ENCODE peak calls at places on chromosome 14, in eight cellular contexts. L, E, Z, P, F, D, J and S are unnamed samples.

GRCh38 chr14:96181188-96181762 is 23.4 kb upstream of the BDKRB2 start:
- DNase-seq in L (no peak), E (no peak), Z (no peak), P (no peak), F (no peak), D (no peak), J (no peak), S (no peak)

GRCh38 chr14:32074887-32075572 is 2.1 kb upstream of the ARHGAP5 start:
- DNase-seq in L (no peak), E (no peak), Z (no peak), P (no peak), F (no peak), D (no peak), J (no peak), S (no peak)

GRCh38 chr14:73741386-73741875 is 27.2 kb upstream of the PNMA1 start:
- DNase-seq in L (peak; percentile 70), E (no peak), Z (no peak), P (peak; percentile 81), F (no peak), D (peak; percentile 63), J (peak; percentile 78), S (peak; percentile 86)

GRCh38 chr14:102209224-102209966 is 69.7 kb downstream of the WDR20 start:
- DNase-seq in L (peak; percentile 34), E (no peak), Z (no peak), P (no peak), F (no peak), D (peak; percentile 33), J (no peak), S (peak; percentile 70)

GRCh38 chr14:20662968-20663731 is 21.2 kb upstream of the RNASE4 start:
- DNase-seq in L (peak; percentile 88), E (peak; percentile 16), Z (no peak), P (peak; percentile 44), F (peak; percentile 76), D (peak; percentile 90), J (peak; percentile 48), S (peak; percentile 69)

GRCh38 chr14:31842905-31843304 is 234.2 kb upstream of the ARHGAP5 start:
- DNase-seq in L (peak; percentile 12), E (no peak), Z (no peak), P (no peak), F (no peak), D (peak; percentile 50), J (no peak), S (no peak)

GRCh38 chr14:20606190-20606901 is 15.2 kb upstream of the RNASE12 start:
- DNase-seq in L (peak; percentile 40), E (no peak), Z (no peak), P (no peak), F (no peak), D (peak; percentile 74), J (peak; percentile 11), S (no peak)

GRCh38 chr14:54660712-54661111 is 93.8 kb downstream of the SAMD4A start:
- DNase-seq in L (no peak), E (no peak), Z (no peak), P (no peak), F (no peak), D (no peak), J (no peak), S (no peak)

GRCh38 chr14:101185081-101185835 is 281.7 kb upstream of the RTL1 start:
- DNase-seq in L (no peak), E (no peak), Z (no peak), P (no peak), F (no peak), D (no peak), J (no peak), S (no peak)

GRCh38 chr14:61562321-61563161 is 132.8 kb upstream of the HIF1A start:
- DNase-seq in L (peak; percentile 100), E (peak; percentile 99), Z (peak; percentile 100), P (no peak), F (no peak), D (peak; percentile 100), J (peak; percentile 99), S (peak; percentile 99)

GRCh38 chr14:54724772-54725325 is 157.9 kb downstream of the SAMD4A start:
- DNase-seq in L (no peak), E (no peak), Z (no peak), P (no peak), F (no peak), D (no peak), J (no peak), S (no peak)

GRCh38 chr14:64764641-64765520 is 60.7 kb downstream of the PLEKHG3 start:
- DNase-seq in L (peak; percentile 65), E (no peak), Z (no peak), P (peak; percentile 77), F (peak; percentile 56), D (peak; percentile 71), J (peak; percentile 76), S (peak; percentile 90)

GRCh38 chr14:80117876-80118275 is 93.4 kb downstream of the DIO2 start:
- DNase-seq in L (no peak), E (no peak), Z (no peak), P (no peak), F (no peak), D (no peak), J (no peak), S (no peak)

GRCh38 chr14:49895480-49895879 is 2.6 kb downstream of the ARF6 start:
- DNase-seq in L (peak; percentile 43), E (no peak), Z (no peak), P (no peak), F (no peak), D (peak; percentile 51), J (no peak), S (no peak)

GRCh38 chr14:102504302-102504950 is 5.2 kb downstream of the ANKRD9 start:
- DNase-seq in L (no peak), E (no peak), Z (no peak), P (peak; percentile 35), F (no peak), D (no peak), J (no peak), S (no peak)

GRCh38 chr14:89921896-89922548 is 32.5 kb downstream of the EFCAB11 start:
- DNase-seq in L (peak; percentile 80), E (peak; percentile 75), Z (no peak), P (no peak), F (no peak), D (peak; percentile 97), J (peak; percentile 89), S (peak; percentile 81)
- H3K4me3 ChIP-seq in L (no peak overlapping the region), E (no peak overlapping the region), Z (no peak overlapping the region), P (no peak overlapping the region), F (no peak overlapping the region), D (no peak overlapping the region), J (no peak overlapping the region), S (no peak overlapping the region)

DNA sequence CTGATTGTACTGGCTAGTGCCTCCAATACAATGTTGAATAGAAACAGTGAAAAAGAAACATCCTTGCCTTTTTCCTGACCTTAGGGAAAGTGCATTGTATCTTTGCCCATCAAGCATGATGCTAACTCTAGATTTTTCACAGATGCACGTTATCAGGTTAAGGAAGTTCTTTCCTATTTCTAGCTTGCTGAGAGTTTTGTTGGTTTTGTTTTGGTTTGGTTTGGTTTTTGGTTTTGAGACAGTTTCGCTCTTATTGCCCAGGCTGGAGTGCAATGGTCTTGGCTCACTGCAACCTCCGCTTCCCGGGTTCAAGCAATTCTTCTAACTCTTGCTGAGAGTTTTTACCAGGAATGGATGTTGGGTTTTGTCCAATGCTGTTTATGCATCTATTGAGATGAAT is 89.0 kb downstream of the BRMS1L start:
- DNase-seq in L (no peak), E (no peak), Z (no peak), P (no peak), F (no peak), D (no peak), J (no peak), S (no peak)
- TF ChIP-seq CTCF in L (no peak), E (no peak), Z (no peak), P (no peak), F (no peak), D (no peak), J (no peak), S (no peak)

GRCh38 chr14:91246051-91246852 is 1.7 kb upstream of the GPR68 start:
- DNase-seq in L (no peak), E (no peak), Z (no peak), P (no peak), F (no peak), D (no peak), J (no peak), S (no peak)
- H3K4me3 ChIP-seq in L (no peak overlapping the region), E (no peak overlapping the region), Z (no peak overlapping the region), P (no peak overlapping the region), F (no peak overlapping the region), D (no peak overlapping the region), J (no peak overlapping the region), S (no peak overlapping the region)

GRCh38 chr14:106508216-106508615 is 981.8 kb downstream of the TMEM121 start:
- DNase-seq in L (no peak), E (no peak), Z (no peak), P (no peak), F (no peak), D (no peak), J (no peak), S (no peak)
- TF ChIP-seq CTCF in L (no peak), E (no peak), Z (no peak), P (no peak), F (no peak), D (no peak), J (no peak), S (no peak)

DNA sequence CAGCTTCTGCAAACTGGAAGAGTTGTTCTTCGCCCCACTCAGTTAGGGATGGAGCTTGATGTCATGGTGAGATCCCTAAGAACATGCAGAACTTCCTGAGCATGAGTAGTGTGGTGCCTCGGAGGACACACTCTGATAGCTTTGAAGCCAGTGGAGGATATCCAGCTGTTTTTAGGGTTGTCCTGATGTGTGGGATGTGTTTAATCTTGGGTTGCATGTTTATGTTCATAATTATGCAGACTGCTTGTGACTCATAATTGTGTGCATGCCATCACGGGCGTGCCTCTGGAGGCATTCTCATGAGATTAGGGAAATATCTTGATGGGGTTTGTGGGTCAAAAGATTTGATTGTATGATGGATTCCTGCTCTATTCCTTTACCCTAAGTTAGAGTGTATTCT is 267.4 kb upstream of the PELI2 start:
- DNase-seq in L (peak; percentile 58), E (no peak), Z (no peak), P (no peak), F (no peak), D (peak; percentile 76), J (no peak), S (peak; percentile 86)
- H3K4me3 ChIP-seq in L (no peak overlapping the region), E (no peak overlapping the region), Z (no peak overlapping the region), P (no peak overlapping the region), F (no peak overlapping the region), D (no peak overlapping the region), J (no peak overlapping the region), S (no peak overlapping the region)

GRCh38 chr14:100038065-100038464 is 27.2 kb upstream of the EVL start:
- DNase-seq in L (no peak), E (no peak), Z (no peak), P (no peak), F (no peak), D (no peak), J (no peak), S (no peak)

GRCh38 chr14:100032749-100033148 is 32.5 kb upstream of the EVL start:
- DNase-seq in L (no peak), E (no peak), Z (no peak), P (no peak), F (no peak), D (no peak), J (no peak), S (no peak)

GRCh38 chr14:100037351-100037750 is 27.9 kb upstream of the EVL start:
- DNase-seq in L (peak; percentile 75), E (no peak), Z (no peak), P (no peak), F (no peak), D (peak; percentile 71), J (no peak), S (peak; percentile 86)

GRCh38 chr14:100033347-100034052 is 31.7 kb upstream of the EVL start:
- DNase-seq in L (peak; percentile 71), E (no peak), Z (no peak), P (no peak), F (no peak), D (peak; percentile 76), J (no peak), S (no peak)

GRCh38 chr14:100035700-100036099 is 29.5 kb upstream of the EVL start:
- DNase-seq in L (no peak), E (no peak), Z (no peak), P (no peak), F (no peak), D (no peak), J (no peak), S (no peak)
- TF ChIP-seq CTCF in L (no peak), E (no peak), Z (no peak), P (no peak), F (peak; percentile 16), D (no peak), J (no peak), S (no peak)